ENCODE peak calls at places on chromosomes 7 and 10, in ten cellular contexts. U is GM13977; X is NCI-H2171 treated with DMSO at 0.1 percent for 48 hours; O is neuronal stem cell; F is EL; K is transverse colon; N is activated T-cell treated with anti-CD3 and anti-CD28 coated beads, Interleukin-2, amount 50 U/mL, for 24 hours; P is hypothalamus; R is neural crest cell; I is pancreas. B is an unnamed sample.

GRCh38 chr10:71158902-71159301 is 53.5 kb upstream of the UNC5B start:
- DNase-seq in N (no peak), R (no peak), P (no peak), X (no peak), K (no peak), I (no peak), O (no peak), F (no peak), U (no peak), B (no peak)

GRCh38 chr10:33008499-33009243 is 50.6 kb upstream of the ITGB1 start:
- DNase-seq in R (peak; percentile 73), U (peak; percentile 70), O (peak; percentile 64), N (no peak), I (peak; percentile 77), X (peak; percentile 48), P (no peak), K (peak; percentile 67), F (peak; percentile 87), B (peak; percentile 63)

GRCh38 chr7:48116043-48116442 is 27.0 kb downstream of the UPP1 start:
- DNase-seq in F (no peak), P (no peak), K (no peak), O (no peak), X (no peak), U (no peak), I (no peak), R (no peak), N (no peak), B (no peak)

GRCh38 chr10:129767751-129768150 is 196.3 kb downstream of the EBF3 start:
- DNase-seq in F (no peak), R (no peak), X (no peak), P (no peak), U (no peak), K (peak; percentile 2), N (no peak), O (no peak), I (no peak), B (peak; percentile 22)

GRCh38 chr10:44923611-44924010 is 12.5 kb downstream of the TMEM72 start:
- DNase-seq in F (no peak), X (no peak), N (no peak), P (no peak), R (no peak), I (no peak), K (no peak), U (no peak), O (no peak), B (peak; percentile 30)

GRCh38 chr7:143047327-143047726 is 4.8 kb upstream of the OR6V1 start:
- DNase-seq in U (no peak), X (no peak), P (no peak), R (no peak), I (no peak), K (no peak), N (no peak), O (no peak), F (no peak), B (no peak)

GRCh38 chr7:8154290-8154689 is 107.7 kb downstream of the ICA1 start:
- DNase-seq in N (no peak), X (no peak), P (no peak), F (no peak), U (no peak), K (no peak), R (no peak), O (no peak), I (no peak), B (no peak)

GRCh38 chr7:89312561-89312960 is 517.0 kb upstream of the TEX47 start:
- DNase-seq in O (no peak), N (no peak), K (no peak), R (no peak), F (no peak), P (no peak), X (no peak), U (no peak), I (no peak), B (no peak)

GRCh38 chr7:17233643-17234397 is 64.6 kb upstream of the AHR start:
- DNase-seq in K (no peak), F (peak; percentile 12), O (no peak), R (no peak), N (peak; percentile 57), U (no peak), P (no peak), I (no peak), X (no peak), B (no peak)

GRCh38 chr7:129578829-129579228 is 32.7 kb upstream of the NRF1 start:
- DNase-seq in P (no peak), O (no peak), U (no peak), R (no peak), N (no peak), F (no peak), X (no peak), K (no peak), I (no peak), B (no peak)

GRCh38 chr7:129779602-129780256 is 168.2 kb downstream of the NRF1 start:
- DNase-seq in O (peak; percentile 67), I (peak; percentile 81), X (peak; percentile 26), K (peak; percentile 49), U (peak; percentile 88), R (no peak), N (no peak), F (peak; percentile 31), P (no peak), B (peak; percentile 53)

GRCh38 chr7:139036901-139037300 is 1.1 kb upstream of the ZC3HAV1L start:
- DNase-seq in F (no peak), N (no peak), K (no peak), R (no peak), X (no peak), O (no peak), U (no peak), I (no peak), P (no peak), B (no peak)

GRCh38 chr10:70319183-70319582 is 35.4 kb upstream of the NPFFR1 start:
- DNase-seq in K (no peak), R (no peak), O (no peak), U (no peak), F (no peak), I (no peak), X (no peak), P (no peak), N (no peak), B (no peak)

GRCh38 chr7:28358423-28358868 is 53.9 kb upstream of the CREB5 start:
- DNase-seq in O (no peak), F (peak; percentile 99), N (no peak), X (no peak), I (no peak), U (no peak), P (no peak), R (no peak), K (no peak), B (no peak)

GRCh38 chr10:113921571-113922370 is 67.3 kb downstream of the NHLRC2 start:
- DNase-seq in U (no peak), R (no peak), I (no peak), O (no peak), N (no peak), F (no peak), K (no peak), P (no peak), X (no peak), B (no peak)